ENCODE peak calls at places on chromosomes 12 and 14, in five cellular contexts. R is heart right ventricle, E is cardiac muscle cell, X is A549, V is tibial artery. P is an unnamed sample.

GRCh38 chr12:84986586-84986985 is 49.5 kb downstream of the TSPAN19 start:
- DNase-seq in R (no peak), E (no peak), X (no peak), V (no peak), P (no peak)

GRCh38 chr12:48351022-48351708 is 446 bp upstream of the ZNF641 start:
- DNase-seq in R (peak; percentile 75), E (peak; percentile 95), X (peak; percentile 74), V (peak; percentile 89), P (no peak)

GRCh38 chr12:59452259-59452658 is 143.6 kb upstream of the SLC16A7 start:
- DNase-seq in R (no peak), E (peak; percentile 64), X (no peak), V (no peak), P (no peak)

GRCh38 chr12:107503851-107504502 is 181.6 kb upstream of the PWP1 start:
- DNase-seq in R (no peak), E (no peak), X (no peak), V (no peak), P (no peak)

GRCh38 chr12:44532940-44533339 is 343.2 kb downstream of the NELL2 start:
- DNase-seq in R (no peak), E (no peak), X (no peak), V (no peak), P (no peak)

GRCh38 chr14:103140316-103141109 is 17.3 kb downstream of the TNFAIP2 start:
- DNase-seq in R (no peak), E (no peak), X (no peak), V (no peak), P (no peak)

GRCh38 chr12:5085896-5086295 is 42.2 kb downstream of the KCNA5 start:
- DNase-seq in R (no peak), E (peak; percentile 90), X (peak; percentile 7), V (no peak), P (no peak)

GRCh38 chr12:30754383-30754749 is 385 bp downstream of the CAPRIN2 start:
- DNase-seq in R (no peak), E (no peak), X (peak; percentile 34), V (no peak), P (peak; percentile 28)

GRCh38 chr14:101109347-101109638 is 205.8 kb upstream of the RTL1 start:
- DNase-seq in R (no peak), E (no peak), X (no peak), V (no peak), P (no peak)

GRCh38 chr12:29164477-29165163 is 15.5 kb downstream of the FAR2 start:
- DNase-seq in R (no peak), E (peak; percentile 76), X (no peak), V (no peak), P (no peak)

GRCh38 chr12:113899042-113899843 is 66.9 kb downstream of the RBM19 start:
- DNase-seq in R (no peak), E (no peak), X (no peak), V (no peak), P (no peak)

GRCh38 chr14:89227490-89227834 is 189.6 kb downstream of the FOXN3 start:
- DNase-seq in R (no peak), E (no peak), X (no peak), V (no peak), P (no peak)

GRCh38 chr12:47636908-47637780 is 68.7 kb downstream of the RPAP3 start:
- DNase-seq in R (no peak), E (peak; percentile 26), X (peak; percentile 78), V (no peak), P (no peak)

GRCh38 chr14:67426161-67426560 is 14.2 kb upstream of the PLEK2 start:
- DNase-seq in R (no peak), E (no peak), X (no peak), V (no peak), P (no peak)

GRCh38 chr14:22070119-22070982 is 396.7 kb upstream of the OR4E1 start:
- DNase-seq in R (peak; percentile 24), E (peak; percentile 6), X (no peak), V (no peak), P (no peak)

GRCh38 chr12:107130830-107131760 is 37.7 kb upstream of the CRY1 start:
- DNase-seq in R (no peak), E (no peak), X (no peak), V (no peak), P (no peak)

GRCh38 chr12:52043386-52044212 is 7.6 kb upstream of the NR4A1 start:
- DNase-seq in R (peak; percentile 87), E (peak; percentile 47), X (no peak), V (peak; percentile 99), P (no peak)
- H3K27ac ChIP-seq in R (peak overlapping the region; percentile 97), E (no peak overlapping the region), X (no peak overlapping the region), V (peak overlapping the region; percentile 96), P (no peak overlapping the region)

DNA sequence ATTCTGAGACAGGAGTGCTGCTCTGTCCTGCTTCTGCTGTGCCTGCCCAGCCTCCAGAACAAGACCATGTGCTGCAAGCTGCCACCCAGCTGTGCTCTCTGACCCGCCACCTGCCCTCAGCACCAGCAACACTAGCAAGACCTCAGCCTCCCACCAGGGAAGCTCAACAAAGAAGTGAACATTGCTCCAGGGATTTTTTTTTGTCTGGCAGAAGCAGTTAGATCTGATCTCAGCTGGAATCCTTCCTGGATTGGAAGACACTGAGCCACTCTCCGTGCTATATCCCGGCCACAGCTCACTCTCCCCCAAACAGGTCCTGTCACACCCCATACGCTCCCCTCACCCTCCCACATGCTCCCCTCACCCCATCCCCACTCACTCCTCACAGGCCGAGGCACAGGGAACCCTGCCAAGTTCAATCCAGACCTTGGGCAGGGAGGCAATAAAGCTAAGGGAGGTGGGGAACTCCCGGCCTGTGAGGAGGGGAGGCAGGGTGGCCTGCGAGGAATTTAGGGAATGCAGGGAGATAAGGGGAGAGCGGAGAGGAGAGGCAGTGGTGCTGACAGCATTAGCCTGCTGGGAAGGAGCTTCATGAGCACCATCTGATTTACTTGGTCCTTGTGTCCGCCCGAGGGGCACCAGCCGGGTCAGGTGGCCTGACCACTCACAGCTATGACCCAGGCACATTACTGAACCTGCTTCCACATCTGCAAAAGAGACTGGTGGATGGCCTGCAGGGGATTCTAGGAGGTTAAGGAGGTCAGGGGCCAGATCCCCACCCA is 29.7 kb downstream of the CCDC85C start:
- DNase-seq in R (peak; percentile 59), E (peak; percentile 92), X (peak; percentile 76), V (no peak), P (no peak)
- H3K27ac ChIP-seq in R (peak overlapping the region; percentile 82), E (peak overlapping the region; percentile 98), X (peak overlapping the region; percentile 92), V (peak overlapping the region; percentile 45), P (peak overlapping the region; percentile 23)

GRCh38 chr14:64777461-64777860 is 73.2 kb downstream of the PLEKHG3 start:
- DNase-seq in R (no peak), E (no peak), X (no peak), V (no peak), P (no peak)

GRCh38 chr14:64782196-64782595 is 78.0 kb downstream of the PLEKHG3 start:
- DNase-seq in R (no peak), E (no peak), X (no peak), V (no peak), P (no peak)

GRCh38 chr14:64778114-64778754 is 74.0 kb downstream of the PLEKHG3 start:
- DNase-seq in R (peak; percentile 47), E (no peak), X (no peak), V (no peak), P (no peak)

GRCh38 chr14:64775081-64775777 is 71.0 kb downstream of the PLEKHG3 start:
- DNase-seq in R (no peak), E (no peak), X (no peak), V (peak; percentile 45), P (no peak)

DNA sequence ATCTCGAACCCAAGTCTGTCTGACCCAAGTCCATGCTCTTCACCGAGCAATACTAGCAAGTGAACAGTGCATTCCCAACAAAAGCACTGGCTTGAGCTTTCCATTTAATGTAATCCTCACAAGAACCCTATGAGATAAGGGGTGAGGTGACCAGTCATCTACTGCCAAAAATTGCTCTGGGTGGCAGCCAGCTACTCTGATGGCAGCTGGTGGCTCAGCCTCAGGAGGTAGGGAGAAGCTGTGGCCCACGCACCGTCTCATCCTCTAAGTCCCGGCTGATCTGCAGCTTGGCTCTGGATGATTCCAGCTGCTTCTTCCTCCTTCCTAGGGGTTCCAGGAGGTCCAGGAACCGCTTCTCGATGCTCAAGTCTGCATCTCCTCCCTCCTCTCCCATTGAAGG is 75.2 kb downstream of the PLEKHG3 start:
- DNase-seq in R (peak; percentile 62), E (no peak), X (no peak), V (no peak), P (no peak)
- H3K27ac ChIP-seq in R (peak overlapping the region; percentile 20), E (no peak overlapping the region), X (no peak overlapping the region), V (no peak overlapping the region), P (no peak overlapping the region)

DNA sequence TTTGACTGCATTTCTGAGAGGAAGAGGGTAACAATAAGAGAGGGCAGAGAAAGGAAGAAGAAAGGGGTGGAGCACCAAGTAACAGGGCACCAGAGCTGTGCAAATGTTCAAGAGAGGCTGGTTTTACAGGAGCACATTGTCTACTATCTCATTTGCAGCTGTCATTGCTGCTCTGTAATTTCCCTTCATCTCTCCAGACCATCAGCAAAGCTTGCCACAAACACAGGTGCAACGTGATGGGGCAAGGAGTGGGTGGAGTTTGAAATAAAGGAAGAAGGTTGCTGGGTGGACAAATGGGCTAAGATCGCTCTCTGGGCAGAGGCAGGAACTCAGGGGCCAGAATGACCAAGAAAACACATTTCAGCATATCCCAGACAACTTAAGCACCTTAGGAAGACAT is 47.8 kb upstream of the PLEKHG6 start:
- DNase-seq in R (no peak), E (no peak), X (no peak), V (no peak), P (no peak)
- H3K27ac ChIP-seq in R (no peak overlapping the region), E (no peak overlapping the region), X (no peak overlapping the region), V (no peak overlapping the region), P (no peak overlapping the region)

DNA sequence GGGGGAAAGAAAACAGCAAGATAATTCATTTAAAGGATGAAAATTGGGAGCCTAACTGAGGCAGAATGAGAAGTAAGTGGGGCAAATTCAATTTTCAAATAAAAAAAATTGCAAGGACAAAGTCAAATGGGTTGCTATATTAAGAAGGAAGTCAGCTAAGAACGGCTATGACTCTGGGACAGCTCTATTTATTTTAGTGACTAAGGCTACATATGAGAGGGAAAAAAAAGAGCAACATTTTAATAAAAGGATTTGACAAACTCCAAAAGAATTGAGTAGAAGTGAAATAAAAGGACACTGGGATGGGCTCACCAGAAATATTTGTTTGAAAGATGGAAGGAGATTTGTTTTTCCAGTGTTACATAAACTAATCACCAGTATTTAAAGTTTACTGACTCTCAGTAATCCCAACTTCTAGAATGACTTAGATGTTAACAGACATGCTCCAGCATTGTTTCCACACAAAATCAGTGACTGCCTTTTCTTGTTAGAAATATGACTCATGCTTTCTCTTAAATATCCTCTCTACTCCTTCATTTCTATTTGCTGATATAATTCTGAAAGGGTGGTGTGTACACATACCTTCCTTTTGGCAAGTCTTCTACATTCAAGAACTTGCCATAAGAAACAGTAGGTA is 198.5 kb downstream of the SLC25A21 start:
- DNase-seq in R (no peak), E (no peak), X (peak; percentile 82), V (no peak), P (no peak)
- H3K27ac ChIP-seq in R (no peak overlapping the region), E (no peak overlapping the region), X (peak overlapping the region; percentile 82), V (peak overlapping the region; percentile 35), P (no peak overlapping the region)

DNA sequence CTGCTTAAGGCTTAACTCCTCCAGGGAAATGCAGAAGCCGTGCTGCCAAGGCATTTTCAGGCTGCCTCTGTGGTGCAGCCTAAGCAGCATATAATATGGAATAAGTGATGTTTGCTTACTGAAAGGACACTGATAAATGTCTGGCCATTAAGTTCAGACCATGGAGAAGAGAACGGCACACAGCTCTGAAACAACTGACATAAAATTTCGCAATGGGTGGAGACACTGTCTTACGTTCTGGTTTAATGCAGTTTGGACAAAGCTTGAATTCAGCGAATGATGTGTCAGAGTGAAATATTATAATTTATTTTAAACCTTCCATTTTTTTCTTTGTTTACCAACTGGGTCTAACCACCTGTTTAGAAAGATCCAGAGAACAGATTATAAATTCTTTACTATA is 27.2 kb upstream of the NRXN3 start:
- DNase-seq in R (no peak), E (no peak), X (no peak), V (no peak), P (no peak)
- H3K27ac ChIP-seq in R (no peak overlapping the region), E (no peak overlapping the region), X (peak overlapping the region; percentile 67), V (no peak overlapping the region), P (no peak overlapping the region)

P was measured in substantia nigra.